ENCODE peak calls at places on chromosomes 3 and 15, in ten cellular contexts. F is AG09309, R is A549, M is heart left ventricle, H is activated B cell treated with CpG ODN at 0.5 μM for 24 hours, L is coronary artery, Q is spleen, O is adrenal gland, C is left lung, B is GM10248. P is an unnamed sample.

GRCh38 chr3:40313975-40314860 is 4.7 kb downstream of the EIF1B start:
- DNase-seq in F (no peak), R (no peak), M (no peak), H (no peak), L (no peak), Q (no peak), O (peak; percentile 46), C (no peak), B (no peak), P (no peak)

GRCh38 chr15:41490355-41490754 is 3.3 kb upstream of the ITPKA start:
- DNase-seq in F (peak; percentile 90), R (peak; percentile 54), M (no peak), H (no peak), L (no peak), Q (no peak), O (no peak), C (no peak), B (peak; percentile 69), P (no peak)

GRCh38 chr3:87136066-87136596 is 91.0 kb upstream of the CHMP2B start:
- DNase-seq in F (no peak), R (no peak), M (no peak), H (no peak), L (no peak), Q (no peak), O (no peak), C (no peak), B (no peak), P (no peak)

GRCh38 chr15:36814708-36815107 is 235.3 kb downstream of the CDIN1 start:
- DNase-seq in F (no peak), R (no peak), M (no peak), H (no peak), L (no peak), Q (no peak), O (no peak), C (no peak), B (no peak), P (no peak)

GRCh38 chr3:182738583-182739514 is 54.5 kb upstream of the ATP11B start:
- DNase-seq in F (no peak), R (no peak), M (no peak), H (no peak), L (no peak), Q (no peak), O (no peak), C (no peak), B (no peak), P (no peak)

GRCh38 chr3:141049681-141050080 is 1.5 kb upstream of the SPSB4 start:
- DNase-seq in F (no peak), R (peak; percentile 32), M (no peak), H (no peak), L (no peak), Q (no peak), O (no peak), C (no peak), B (no peak), P (no peak)

GRCh38 chr3:129837057-129837631 is 56.4 kb downstream of the TMCC1 start:
- DNase-seq in F (no peak), R (no peak), M (no peak), H (no peak), L (no peak), Q (no peak), O (no peak), C (no peak), B (no peak), P (no peak)

GRCh38 chr15:72858205-72858604 is 74.6 kb upstream of the ADPGK start:
- DNase-seq in F (no peak), R (no peak), M (no peak), H (no peak), L (no peak), Q (no peak), O (no peak), C (no peak), B (peak; percentile 1), P (no peak)

GRCh38 chr15:90360746-90361145 is 8.7 kb downstream of the ZNF774 start:
- DNase-seq in F (no peak), R (no peak), M (no peak), H (no peak), L (no peak), Q (no peak), O (no peak), C (no peak), B (no peak), P (no peak)

GRCh38 chr3:119237299-119237698 is 3.4 kb downstream of the B4GALT4 start:
- DNase-seq in F (no peak), R (no peak), M (no peak), H (no peak), L (no peak), Q (no peak), O (no peak), C (no peak), B (no peak), P (no peak)

GRCh38 chr15:95280711-95281110 is 1049.3 kb downstream of the MCTP2 start:
- DNase-seq in F (no peak), R (no peak), M (no peak), H (no peak), L (no peak), Q (no peak), O (no peak), C (no peak), B (no peak), P (no peak)

GRCh38 chr3:115321396-115321795 is 174.3 kb upstream of the ZBTB20 start:
- DNase-seq in F (peak; percentile 54), R (no peak), M (no peak), H (no peak), L (no peak), Q (no peak), O (no peak), C (no peak), B (no peak), P (no peak)

GRCh38 chr15:34337557-34338306 is at the start of gene SLC12A6:
- DNase-seq in F (peak; percentile 53), R (peak; percentile 90), M (peak; percentile 93), H (peak; percentile 93), L (peak; percentile 91), Q (peak; percentile 99), O (peak; percentile 89), C (peak; percentile 93), B (peak; percentile 93), P (peak; percentile 84)
- TF ChIP-seq CTCF in F (no peak), R (no peak), M (no peak), H (no peak), L (no peak), Q (no peak), O (no peak), C (no peak), B (no peak), P (no peak)

GRCh38 chr15:83435782-83436181 is 11.4 kb upstream of the SH3GL3 start:
- DNase-seq in F (no peak), R (no peak), M (no peak), H (no peak), L (no peak), Q (no peak), O (no peak), C (no peak), B (no peak), P (no peak)

GRCh38 chr15:83435202-83435601 is 11.9 kb upstream of the SH3GL3 start:
- DNase-seq in F (no peak), R (no peak), M (no peak), H (no peak), L (no peak), Q (no peak), O (no peak), C (no peak), B (no peak), P (no peak)

DNA sequence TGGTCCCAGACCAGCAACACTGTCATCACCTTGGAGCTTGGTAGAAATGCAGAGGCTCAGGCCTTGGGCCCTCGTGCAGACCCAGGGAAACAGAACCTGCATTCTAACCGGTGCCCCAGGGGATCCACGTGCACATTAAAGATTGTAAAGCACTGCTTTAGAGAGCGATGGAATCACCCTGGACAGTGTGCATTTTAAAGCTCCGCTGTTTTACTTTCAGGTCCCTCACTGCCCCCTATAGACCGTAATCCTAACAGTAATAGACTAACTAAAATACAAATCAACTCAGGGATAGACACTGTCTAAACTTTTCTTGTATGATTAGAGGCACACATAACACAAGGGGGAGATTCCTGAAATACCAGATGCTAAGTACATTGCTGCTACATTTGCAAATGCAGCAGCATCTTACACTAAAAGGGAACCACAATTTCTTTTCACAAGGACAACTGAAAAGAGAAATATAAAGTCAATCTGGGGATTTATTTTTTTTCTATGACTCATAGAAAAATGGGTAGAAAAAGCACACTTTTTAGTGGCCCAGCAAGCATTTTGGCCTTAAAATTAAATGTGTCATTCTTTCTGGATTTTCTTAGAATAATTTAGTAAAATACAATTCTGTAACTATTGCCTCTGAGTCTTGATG is 10.5 kb upstream of the SH3GL3 start:
- DNase-seq in F (no peak), R (peak; percentile 68), M (no peak), H (no peak), L (no peak), Q (no peak), O (no peak), C (no peak), B (no peak), P (no peak)
- TF ChIP-seq CTCF in F (peak; percentile 71), R (peak; percentile 71), M (peak; percentile 31), H (no peak), L (no peak), Q (no peak), O (peak; percentile 6), C (peak; percentile 24), B (no peak), P (no peak)

DNA sequence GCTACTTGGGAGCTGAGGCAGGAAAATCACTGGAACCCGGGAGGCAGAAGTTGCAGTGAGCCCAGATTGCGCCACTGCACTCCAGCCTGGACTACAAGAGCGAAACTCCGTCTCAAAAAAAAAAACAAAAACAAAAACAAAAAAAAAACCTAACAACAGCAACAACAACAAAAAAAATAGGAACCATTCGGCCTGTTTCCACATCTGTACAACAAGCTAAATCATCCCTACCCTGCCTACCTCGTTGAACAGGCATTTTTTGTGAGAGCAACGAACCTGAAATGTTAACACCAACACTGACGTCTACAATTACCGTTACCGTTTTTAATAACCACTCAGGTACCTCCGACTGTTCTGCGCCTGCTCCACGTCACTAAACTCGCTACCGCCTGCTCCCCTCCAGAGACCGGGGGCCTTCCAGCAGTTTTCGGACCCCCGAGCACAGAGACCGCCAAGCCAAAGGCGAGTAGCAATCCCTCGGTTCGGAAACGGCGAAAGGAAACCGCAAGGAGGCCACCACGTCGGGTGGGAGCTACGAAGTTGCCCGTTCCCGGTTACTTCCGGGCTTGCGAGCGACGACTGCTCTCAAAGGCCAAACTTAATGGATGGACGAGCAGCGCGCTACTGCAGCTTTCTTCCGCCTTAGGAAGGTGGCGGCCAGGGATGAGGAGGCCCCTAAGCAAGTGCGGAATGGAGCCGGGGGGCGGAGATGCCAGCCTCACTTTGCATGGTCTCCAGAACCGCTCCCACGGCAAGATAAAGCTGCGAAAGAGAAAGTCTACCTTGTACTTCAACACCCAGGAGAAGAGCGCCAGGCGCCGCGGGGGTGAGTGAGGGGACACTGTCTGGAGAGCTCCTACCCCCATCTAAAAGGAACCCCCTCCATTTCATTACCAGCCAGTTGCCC is at the start of the genes PIGB and PIGBOS1:
- DNase-seq in F (peak; percentile 68), R (peak; percentile 84), M (peak; percentile 88), H (peak; percentile 75), L (peak; percentile 88), Q (peak; percentile 96), O (peak; percentile 87), C (peak; percentile 89), B (peak; percentile 85), P (peak; percentile 51)
- TF ChIP-seq CTCF in F (peak; percentile 23), R (no peak), M (peak; percentile 11), H (no peak), L (no peak), Q (no peak), O (no peak), C (no peak), B (no peak), P (no peak)

GRCh38 chr15:53586815-53587214 is 172.6 kb downstream of the WDR72 start:
- DNase-seq in F (no peak), R (no peak), M (no peak), H (no peak), L (no peak), Q (no peak), O (peak; percentile 30), C (no peak), B (peak; percentile 1), P (peak; percentile 43)
- TF ChIP-seq CTCF in F (no peak), R (peak; percentile 56), M (no peak), H (no peak), L (no peak), Q (no peak), O (peak; percentile 18), C (peak; percentile 27), B (peak; percentile 36), P (peak; percentile 43)